ENCODE peak calls at places on chromosomes 6 and 20, in seven cellular contexts. P is H9, X is amniotic epithelial cell, L is GM19239, G is NCI-H460, V is AG04450, H is HEK293T. E is an unnamed sample.
A peak's percentile ranks its signal among the peaks of the same experiment; 100 is the strongest.

GRCh38 chr6:25248100-25248499 is 31.1 kb upstream of the CARMIL1 start:
- DNase-seq in P (no peak), H (no peak), V (peak; percentile 6), G (no peak), X (peak; percentile 35), L (no peak), E (no peak)

GRCh38 chr6:155412335-155412734 is 43.3 kb downstream of the NOX3 start:
- DNase-seq in P (no peak), L (no peak), V (no peak), X (peak; percentile 34), G (no peak), H (no peak), E (no peak)

GRCh38 chr6:83192456-83192855 is 609 bp downstream of the PGM3 start:
- DNase-seq in P (no peak), H (no peak), V (no peak), G (no peak), L (no peak), X (peak; percentile 31), E (no peak)

GRCh38 chr6:30061766-30062458 is 847 bp downstream of the POLR1H start:
- DNase-seq in G (no peak), P (no peak), L (no peak), X (peak; percentile 17), V (no peak), H (peak; percentile 28), E (no peak)

GRCh38 chr6:36280983-36281382 is 11.1 kb downstream of the PNPLA1 start:
- DNase-seq in V (no peak), L (no peak), G (no peak), P (no peak), H (no peak), X (no peak), E (no peak)

GRCh38 chr6:167510648-167511047 is 185.8 kb downstream of the TTLL2 start:
- DNase-seq in P (no peak), X (no peak), G (no peak), V (no peak), L (no peak), H (no peak), E (no peak)

GRCh38 chr20:36097331-36097730 is 57.2 kb upstream of the EPB41L1 start:
- DNase-seq in G (no peak), V (no peak), X (no peak), P (no peak), H (no peak), L (no peak), E (no peak)

GRCh38 chr6:38364775-38365174 is 275.0 kb downstream of the BTBD9 start:
- DNase-seq in V (no peak), G (no peak), P (no peak), L (no peak), X (no peak), H (no peak), E (no peak)

GRCh38 chr20:56634735-56635422 is 5.8 kb downstream of the TFAP2C start:
- DNase-seq in X (no peak), L (no peak), V (no peak), H (no peak), P (peak; percentile 49), G (no peak), E (no peak)

GRCh38 chr20:62400021-62400420 is 7.1 kb downstream of the CABLES2 start:
- DNase-seq in V (no peak), X (no peak), H (no peak), L (no peak), G (no peak), P (no peak), E (no peak)

GRCh38 chr20:58982406-58983114 is 1.5 kb downstream of the NELFCD start:
- DNase-seq in L (no peak), X (no peak), P (no peak), V (no peak), G (no peak), H (no peak), E (no peak)

GRCh38 chr20:22383156-22383555 is 201.2 kb downstream of the FOXA2 start:
- DNase-seq in V (no peak), G (no peak), P (no peak), X (no peak), H (no peak), L (no peak), E (no peak)

GRCh38 chr20:49906101-49906604 is 9.2 kb downstream of the SPATA2 start:
- DNase-seq in G (no peak), P (no peak), X (no peak), H (no peak), L (no peak), V (no peak), E (no peak)

GRCh38 chr20:57657537-57658446 is 37.6 kb upstream of the ZBP1 start:
- DNase-seq in G (no peak), X (no peak), V (no peak), L (no peak), H (no peak), P (peak; percentile 23), E (no peak)

GRCh38 chr6:117483004-117483644 is 650 bp downstream of the DCBLD1 start:
- DNase-seq in V (no peak), P (peak; percentile 62), H (peak; percentile 66), L (peak; percentile 8), X (peak; percentile 41), G (peak; percentile 7), E (peak; percentile 38)

GRCh38 chr20:4488407-4489339 is 233.0 kb upstream of the PRND start:
- DNase-seq in V (peak; percentile 30), H (no peak), G (no peak), P (no peak), L (no peak), X (peak; percentile 47), E (no peak)

GRCh38 chr6:154821099-154821498 is 87.9 kb downstream of the SCAF8 start:
- DNase-seq in V (no peak), L (no peak), P (no peak), X (no peak), G (no peak), H (no peak), E (no peak)

GRCh38 chr6:143174951-143175350 is 114.3 kb downstream of the AIG1 start:
- DNase-seq in X (no peak), V (no peak), G (no peak), L (no peak), P (no peak), H (no peak), E (no peak)

GRCh38 chr6:149499066-149499465 is 14.3 kb upstream of the ZC3H12D start:
- DNase-seq in P (no peak), V (peak; percentile 93), L (no peak), X (peak; percentile 90), H (no peak), G (no peak), E (no peak)

GRCh38 chr6:118594877-118595276 is 46.8 kb downstream of the PLN start:
- DNase-seq in X (no peak), L (no peak), G (no peak), H (no peak), P (no peak), V (no peak), E (no peak)

GRCh38 chr6:63923139-63923739 is 287.6 kb downstream of the PHF3 start:
- DNase-seq in P (no peak), L (peak; percentile 16), X (peak; percentile 41), G (peak; percentile 32), H (peak; percentile 40), V (peak; percentile 11), E (peak; percentile 7)

GRCh38 chr6:161544801-161545490 is 271.1 kb upstream of the AGPAT4 start:
- DNase-seq in G (no peak), P (no peak), L (no peak), H (no peak), V (no peak), X (no peak), E (no peak)

GRCh38 chr6:53044071-53044470 is 21.1 kb upstream of the FBXO9 start:
- DNase-seq in P (peak; percentile 60), V (no peak), L (no peak), H (no peak), G (no peak), X (peak; percentile 84), E (no peak)